ENCODE peak calls at places on chromosomes 3 and 15, in four cellular contexts. X, P, N and B are unnamed samples.

GRCh38 chr3:177358085-177358967 is 161.0 kb upstream of the TBL1XR1 start:
- DNase-seq in X (peak), P (peak), N (peak), B (no peak)

GRCh38 chr3:2765002-2765579 is 345.1 kb downstream of the IL5RA start:
- DNase-seq in X (no peak), P (no peak), N (no peak), B (no peak)

GRCh38 chr15:35876762-35877161 is 330.8 kb upstream of the DPH6 start:
- DNase-seq in X (no peak), P (no peak), N (no peak), B (no peak)

GRCh38 chr3:43866529-43867353 is 176.0 kb downstream of the ABHD5 start:
- DNase-seq in N (no peak), P (no peak), X (no peak), B (no peak)

GRCh38 chr15:78671626-78672211 is 30.7 kb upstream of the CHRNB4 start:
- DNase-seq in N (no peak), X (no peak), P (no peak), B (no peak)

GRCh38 chr3:142886021-142886420 is 2.9 kb downstream of the PCOLCE2 start:
- DNase-seq in P (no peak), N (no peak), X (no peak), B (no peak)

GRCh38 chr15:95470529-95470928 is 860.0 kb upstream of the NR2F2 start:
- DNase-seq in X (no peak), P (no peak), N (no peak), B (no peak)

GRCh38 chr3:21642433-21642832 is 108.6 kb downstream of the ZNF385D start:
- DNase-seq in P (no peak), N (no peak), X (no peak), B (no peak)

GRCh38 chr3:107775958-107776357 is 253.2 kb downstream of the BBX start:
- DNase-seq in N (no peak), X (no peak), P (no peak), B (no peak)

GRCh38 chr3:53491276-53491675 is 3.1 kb upstream of the CACNA1D start:
- DNase-seq in X (no peak), N (no peak), P (no peak), B (no peak)

GRCh38 chr15:38699633-38700230 is 135.1 kb upstream of the RASGRP1 start:
- DNase-seq in X (peak), N (peak), P (peak), B (no peak)
- TF ChIP-seq CTCF in X (peak), N (peak), P (peak), B (peak)

GRCh38 chr3:120640231-120640630 is 41.8 kb downstream of the HGD start:
- DNase-seq in P (no peak), N (no peak), X (no peak), B (no peak)

GRCh38 chr3:120641696-120642246 is 40.3 kb downstream of the HGD start:
- DNase-seq in N (no peak), P (no peak), X (no peak), B (no peak)

GRCh38 chr3:120646771-120647449 is 35.1 kb downstream of the HGD start:
- DNase-seq in X (no peak), N (no peak), P (no peak), B (no peak)

GRCh38 chr3:120645083-120645800 is 36.8 kb downstream of the HGD start:
- DNase-seq in N (no peak), X (no peak), P (no peak), B (no peak)

DNA sequence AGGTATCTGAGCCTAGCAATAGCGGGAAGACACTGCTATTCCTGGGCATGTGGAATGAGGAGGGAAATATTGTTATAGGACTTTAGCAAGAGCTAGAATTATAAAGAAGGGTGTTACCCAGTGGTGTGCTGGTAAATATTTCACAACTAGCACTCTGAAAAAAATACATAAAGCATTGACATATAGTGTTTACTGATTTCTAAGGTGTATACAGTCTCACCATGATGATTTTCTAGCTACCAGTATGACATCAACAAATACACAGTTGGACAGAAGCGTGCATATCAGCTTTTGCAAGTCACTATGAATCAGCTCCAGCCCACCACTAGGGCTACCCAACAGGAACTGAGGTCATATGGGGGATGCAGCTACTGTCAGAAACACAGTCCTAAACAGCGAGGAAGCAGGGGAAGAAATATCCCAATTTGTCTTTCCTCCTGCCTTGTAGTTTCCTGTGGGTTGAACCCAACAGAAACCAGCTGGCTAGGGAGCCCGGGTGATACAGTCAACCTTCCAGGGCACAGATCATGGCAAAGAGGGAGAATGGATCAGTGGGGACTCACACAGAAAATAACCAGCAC is 39.6 kb downstream of the HGD start:
- DNase-seq in X (no peak), P (no peak), N (no peak), B (no peak)
- TF ChIP-seq CTCF in X (no peak), P (no peak), N (no peak), B (no peak)

GRCh38 chr3:185714085-185714484 is 110.8 kb downstream of the IGF2BP2 start:
- DNase-seq in P (no peak), X (no peak), N (no peak), B (no peak)

GRCh38 chr3:185717121-185717520 is 107.7 kb downstream of the IGF2BP2 start:
- DNase-seq in P (no peak), X (no peak), N (no peak), B (no peak)

GRCh38 chr3:185716436-185717090 is 108.3 kb downstream of the IGF2BP2 start:
- DNase-seq in N (no peak), P (no peak), X (no peak), B (no peak)

GRCh38 chr3:185713015-185713414 is 111.8 kb downstream of the IGF2BP2 start:
- DNase-seq in X (no peak), P (no peak), N (no peak), B (no peak)

GRCh38 chr3:185715091-185715490 is 109.8 kb downstream of the IGF2BP2 start:
- DNase-seq in N (no peak), P (no peak), X (no peak), B (no peak)
- TF ChIP-seq CTCF in N (no peak), P (no peak), X (no peak), B (no peak)

DNA sequence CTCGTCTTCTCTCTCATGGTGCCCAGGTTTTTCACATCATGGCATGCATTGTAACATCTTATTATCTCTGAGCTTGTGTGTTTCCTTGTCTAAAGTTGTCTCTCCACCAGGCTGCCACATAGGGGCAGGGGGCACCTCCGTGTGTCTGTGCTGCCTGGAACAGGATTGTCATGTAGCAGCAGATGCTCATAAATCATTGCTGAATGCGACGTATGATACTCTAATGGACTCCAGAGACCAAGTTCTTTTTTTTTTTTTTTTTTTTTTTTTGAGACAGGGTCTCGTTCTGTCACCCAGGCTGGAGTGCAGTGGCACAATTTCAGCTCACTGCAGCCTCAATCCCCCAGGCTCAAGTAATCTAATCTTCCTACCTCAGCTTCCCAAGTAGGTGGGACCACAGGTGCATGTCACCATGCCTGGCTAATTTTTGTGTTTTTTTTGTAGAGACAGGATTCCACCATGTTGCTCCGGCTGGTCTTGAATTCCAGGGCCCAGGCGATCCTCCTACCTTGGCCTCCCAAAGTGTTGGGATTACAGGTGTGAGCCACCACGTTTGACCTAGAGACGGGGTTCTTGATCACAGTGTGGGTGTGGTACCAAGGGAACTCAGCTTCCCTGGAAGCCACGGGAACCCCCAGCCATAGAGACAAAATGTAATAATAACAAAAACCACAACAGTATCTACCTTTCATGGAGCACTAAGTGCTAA is 4.7 kb upstream of the DNASE1L3 start:
- DNase-seq in X (no peak), P (no peak), N (no peak), B (no peak)
- TF ChIP-seq CTCF in X (no peak), P (no peak), N (no peak), B (no peak)

DNA sequence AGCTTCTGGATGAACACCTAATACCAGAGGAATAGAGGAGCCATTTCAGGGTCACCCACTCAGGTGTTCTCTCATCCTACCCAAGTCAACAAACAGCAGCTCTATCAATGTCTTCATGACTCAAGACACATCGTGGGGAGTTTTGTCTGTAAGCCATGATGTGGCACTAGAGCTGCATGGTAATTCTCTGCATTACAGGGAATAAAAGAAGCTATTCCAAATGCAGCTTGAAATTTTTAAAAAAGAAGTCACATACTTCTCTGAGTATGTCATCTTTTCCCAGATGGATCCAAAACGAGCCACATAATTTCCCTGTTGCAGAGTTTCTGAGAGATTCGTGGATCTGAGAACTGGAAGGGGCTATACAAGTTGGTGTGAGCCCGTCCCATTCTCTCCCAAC is 6.1 kb upstream of the THSD4 start:
- DNase-seq in P (no peak), N (no peak), X (no peak), B (no peak)
- TF ChIP-seq CTCF in P (no peak), N (no peak), X (no peak), B (no peak)

GRCh38 chr3:132183811-132184210 is 133.4 kb upstream of the ACP3 start:
- DNase-seq in N (no peak), P (no peak), X (no peak), B (no peak)

GRCh38 chr3:132174500-132174899 is 139.7 kb upstream of the CPNE4 start:
- DNase-seq in N (no peak), X (no peak), P (no peak), B (no peak)

GRCh38 chr3:132180337-132180791 is 136.8 kb upstream of the ACP3 start:
- DNase-seq in X (no peak), N (no peak), P (no peak), B (no peak)
- TF ChIP-seq CTCF in X (no peak), N (peak), P (peak), B (peak)